ENCODE peak calls at places on chromosomes 7 and 10, in ten cellular contexts. P, T, H, K, F, M, U, W, L and E are unnamed samples.

GRCh38 chr7:156474241-156474743 is 166.3 kb upstream of the RNF32 start:
- DNase-seq in P (peak), K (no peak), U (peak), M (no peak), F (no peak), T (peak), W (no peak), L (no peak), H (no peak), E (no peak)

GRCh38 chr7:107253599-107253998 is 84.8 kb downstream of the HBP1 start:
- DNase-seq in U (no peak), M (no peak), H (no peak), T (no peak), F (no peak), L (no peak), P (no peak), K (no peak), W (no peak), E (peak)

GRCh38 chr7:66640802-66641525 is 12.3 kb downstream of the KCTD7 start:
- DNase-seq in T (no peak), H (no peak), F (no peak), U (no peak), W (peak), K (no peak), M (no peak), P (no peak), L (no peak), E (no peak)

GRCh38 chr10:36344240-36344639 is 702.1 kb upstream of the FZD8 start:
- DNase-seq in K (no peak), T (no peak), P (no peak), L (no peak), U (no peak), F (no peak), W (no peak), M (no peak), H (no peak), E (no peak)

GRCh38 chr10:59894114-59894513 is 12.2 kb downstream of the CCDC6 start:
- DNase-seq in T (peak), M (no peak), L (peak), K (no peak), P (peak), U (peak), F (peak), W (peak), H (no peak), E (no peak)

GRCh38 chr7:44150466-44150832 is 9.3 kb upstream of the MYL7 start:
- DNase-seq in P (no peak), M (no peak), F (no peak), H (peak), T (no peak), U (peak), K (no peak), W (no peak), L (no peak), E (no peak)

GRCh38 chr7:16130127-16131110 is 290.9 kb downstream of the CRPPA start:
- DNase-seq in F (no peak), T (peak), M (no peak), U (peak), H (no peak), K (no peak), P (no peak), W (no peak), L (no peak), E (no peak)

GRCh38 chr10:130043491-130043890 is 67.1 kb downstream of the C10orf143 start:
- DNase-seq in L (no peak), H (peak), T (no peak), P (no peak), U (no peak), F (no peak), K (no peak), W (peak), M (no peak), E (no peak)

GRCh38 chr10:58952747-58953466 is 223.5 kb upstream of the PHYHIPL start:
- DNase-seq in H (no peak), W (peak), U (peak), F (peak), T (peak), M (no peak), K (peak), L (peak), P (peak), E (no peak)

GRCh38 chr7:116598278-116598677 is 73.4 kb downstream of the CAV1 start:
- DNase-seq in F (no peak), H (no peak), W (no peak), P (no peak), M (no peak), U (peak), K (no peak), L (no peak), T (no peak), E (no peak)

GRCh38 chr7:31633894-31634494 is 53.0 kb upstream of the PPP1R17 start:
- DNase-seq in K (peak), M (no peak), H (no peak), P (peak), L (no peak), F (peak), T (peak), W (peak), U (peak), E (no peak)

GRCh38 chr10:132482090-132482489 is 55.5 kb upstream of the INPP5A start:
- DNase-seq in P (peak), M (no peak), F (no peak), W (no peak), H (no peak), L (no peak), K (no peak), U (peak), T (peak), E (no peak)

GRCh38 chr10:43355749-43356371 is 15.6 kb upstream of the FXYD4 start:
- DNase-seq in W (peak), U (peak), K (no peak), T (peak), L (no peak), H (no peak), F (no peak), P (no peak), M (no peak), E (no peak)

GRCh38 chr7:15309891-15310290 is 251.9 kb downstream of the AGMO start:
- DNase-seq in U (peak), T (peak), K (no peak), W (no peak), P (no peak), L (no peak), M (no peak), F (no peak), H (no peak), E (no peak)

DNA sequence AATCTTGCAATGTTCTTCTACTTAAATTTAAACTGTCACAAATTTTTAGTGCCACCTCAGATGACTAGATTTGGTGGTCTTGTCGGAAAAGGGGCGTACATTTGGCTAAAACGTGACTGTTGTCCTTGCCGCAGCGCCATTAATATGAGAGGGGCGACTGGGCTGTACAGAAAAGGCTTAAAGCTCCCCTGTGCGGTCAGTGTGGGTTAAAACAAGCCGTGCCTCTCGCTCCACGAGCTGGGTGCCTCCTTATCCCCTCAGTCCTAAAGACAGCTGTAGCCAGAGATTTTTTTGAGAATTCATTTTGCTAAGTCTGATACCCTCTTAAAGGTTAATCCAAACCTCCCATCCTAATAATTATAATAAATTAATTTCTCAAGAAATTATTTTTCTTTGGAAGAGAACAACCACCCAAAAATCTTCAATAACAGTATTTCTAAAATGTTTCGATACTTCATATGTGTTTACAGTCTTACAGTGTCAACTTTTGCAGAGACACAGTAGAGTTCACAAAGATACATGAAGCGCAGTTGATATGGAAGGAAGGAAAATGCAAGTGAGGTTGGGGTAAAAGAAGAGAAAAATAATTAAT is 68.6 kb downstream of the C7orf25 start:
- DNase-seq in P (peak), U (peak), K (peak), F (peak), M (no peak), T (no peak), L (no peak), H (no peak), W (peak), E (no peak)
- TF ChIP-seq CTCF in P (peak), U (peak), K (peak), F (peak), M (no peak), T (peak), L (peak), H (no peak), W (peak), E (peak)

GRCh38 chr7:151727579-151728285 is 149.2 kb downstream of the PRKAG2 start:
- DNase-seq in W (peak), H (peak), P (peak), T (peak), K (no peak), L (peak), F (peak), M (peak), U (peak), E (peak)

GRCh38 chr7:151726875-151727578 is 149.9 kb downstream of the PRKAG2 start:
- DNase-seq in P (no peak), K (no peak), L (no peak), M (no peak), H (no peak), U (no peak), F (no peak), T (no peak), W (no peak), E (no peak)

GRCh38 chr7:151724920-151725584 is 151.9 kb downstream of the PRKAG2 start:
- DNase-seq in L (no peak), K (no peak), F (no peak), M (no peak), T (no peak), U (no peak), P (no peak), W (no peak), H (no peak), E (no peak)

GRCh38 chr7:151724250-151724915 is 152.5 kb downstream of the PRKAG2 start:
- DNase-seq in K (no peak), M (no peak), W (no peak), U (no peak), F (no peak), L (no peak), T (no peak), H (no peak), P (no peak), E (no peak)

DNA sequence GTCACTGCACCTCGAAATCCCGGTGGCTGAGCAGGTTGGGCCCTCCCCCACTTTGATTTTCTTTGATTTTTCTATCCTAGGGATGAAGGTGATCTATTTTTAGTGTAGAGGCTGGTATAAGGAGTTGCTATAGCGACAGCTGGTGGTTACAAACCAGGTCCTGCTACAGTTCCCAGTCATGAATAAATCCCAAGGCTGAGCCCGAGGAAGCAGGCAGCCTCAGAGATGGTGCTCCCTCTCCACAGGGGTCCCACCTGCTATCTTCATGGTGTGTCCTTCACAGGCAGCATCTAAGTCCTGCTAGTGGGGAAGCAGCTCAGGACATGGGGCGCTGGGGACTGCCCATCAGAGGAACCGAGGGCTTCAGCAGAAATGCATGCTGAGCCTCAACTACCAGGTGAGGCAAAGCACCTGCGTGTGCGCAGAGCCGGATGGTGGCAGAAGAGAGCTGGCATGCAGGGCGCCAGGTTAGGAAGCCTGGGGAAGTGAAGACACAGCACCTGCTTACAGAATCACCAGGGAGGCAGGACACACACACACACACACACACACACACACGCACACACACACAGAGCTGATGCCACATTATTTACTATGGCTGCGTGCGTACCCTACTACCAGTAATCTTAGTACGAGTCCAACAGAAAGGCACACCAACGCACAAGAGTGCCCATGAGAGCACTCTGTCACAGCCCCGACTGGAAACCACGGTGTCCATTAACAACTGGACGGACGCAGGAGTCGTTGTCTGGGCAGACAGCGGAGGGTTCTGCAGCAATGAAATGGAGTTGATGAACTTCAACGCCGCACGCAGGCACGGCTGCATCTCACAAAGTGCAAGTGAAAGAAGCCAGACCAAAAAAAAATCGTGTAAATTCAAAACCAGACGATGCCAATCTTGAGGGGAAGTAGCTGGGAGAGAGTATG is 150.8 kb downstream of the PRKAG2 start:
- DNase-seq in L (no peak), P (no peak), F (no peak), T (peak), H (no peak), M (no peak), U (no peak), W (no peak), K (no peak), E (no peak)
- TF ChIP-seq CTCF in L (no peak), P (no peak), F (peak), T (no peak), H (no peak), M (no peak), U (no peak), W (no peak), K (no peak), E (no peak)

DNA sequence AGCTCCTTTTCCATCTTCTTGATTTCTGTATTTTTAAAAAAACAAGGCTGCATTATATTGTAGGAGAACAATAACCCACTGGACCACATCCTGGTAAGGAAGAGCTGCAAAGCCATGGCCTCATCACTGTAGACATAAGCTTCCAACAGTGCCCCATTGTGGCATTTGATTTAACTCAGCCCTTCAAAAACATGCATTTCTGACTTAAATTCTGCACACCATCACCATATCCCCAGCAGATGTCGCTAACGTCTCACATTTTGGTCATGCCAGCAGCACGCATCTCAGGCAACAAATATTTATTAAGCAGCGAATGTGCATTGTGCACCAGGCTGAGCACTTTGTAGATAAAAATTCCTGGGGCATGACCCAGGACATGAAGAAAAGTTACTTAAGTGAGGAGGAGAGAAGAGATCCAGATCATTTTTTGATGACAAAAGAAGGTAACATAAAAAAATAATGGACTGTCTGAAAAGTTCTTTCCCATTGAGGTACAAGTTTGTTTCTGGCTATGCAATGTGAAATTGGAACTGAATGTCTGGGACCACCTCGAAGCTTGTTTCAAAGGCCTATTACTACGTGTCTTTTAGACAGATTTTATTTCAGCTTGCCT is 164.6 kb upstream of the CDCA7L start:
- DNase-seq in K (peak), F (peak), T (peak), W (peak), M (peak), P (peak), H (no peak), U (peak), L (no peak), E (no peak)
- TF ChIP-seq CTCF in K (peak), F (peak), T (peak), W (peak), M (peak), P (peak), H (peak), U (peak), L (peak), E (peak)

GRCh38 chr10:109845308-109845707 is 78.0 kb downstream of the XPNPEP1 start:
- DNase-seq in P (no peak), L (no peak), K (no peak), F (no peak), M (no peak), H (no peak), T (no peak), W (no peak), U (no peak), E (no peak)
- TF ChIP-seq CTCF in P (no peak), L (no peak), K (no peak), F (no peak), M (no peak), H (no peak), T (no peak), W (no peak), U (no peak), E (no peak)

GRCh38 chr7:159032310-159032709 is 112.4 kb downstream of the VIPR2 start:
- DNase-seq in W (peak), M (no peak), H (peak), U (no peak), F (no peak), T (no peak), P (no peak), L (no peak), K (peak), E (no peak)

GRCh38 chr7:159032753-159033472 is 111.8 kb downstream of the VIPR2 start:
- DNase-seq in W (peak), P (no peak), M (no peak), F (no peak), U (no peak), K (no peak), H (peak), T (no peak), L (no peak), E (peak)

GRCh38 chr7:159034988-159035387 is 109.7 kb downstream of the VIPR2 start:
- DNase-seq in M (no peak), F (no peak), T (no peak), U (no peak), L (no peak), W (peak), P (no peak), H (no peak), K (no peak), E (no peak)

GRCh38 chr7:159033956-159034938 is 110.4 kb downstream of the VIPR2 start:
- DNase-seq in L (no peak), W (peak), U (no peak), H (no peak), K (no peak), P (no peak), T (no peak), M (peak), F (no peak), E (no peak)

DNA sequence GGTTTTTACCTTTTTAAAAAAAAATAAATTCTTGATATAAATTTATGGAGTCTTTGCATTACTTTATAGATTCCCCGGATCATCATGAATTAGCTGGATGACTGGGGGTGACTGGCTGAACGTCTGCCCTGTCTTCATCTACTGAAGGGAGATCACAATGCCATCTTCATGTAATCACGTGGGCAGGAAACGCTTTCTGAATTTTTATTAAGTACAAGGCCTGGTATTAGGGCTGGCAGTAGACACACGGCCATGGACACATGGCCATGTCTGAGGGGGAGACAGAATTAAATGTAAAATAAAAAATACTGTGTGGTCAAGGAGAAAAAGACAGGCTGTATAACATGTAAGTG is 111.2 kb downstream of the VIPR2 start:
- DNase-seq in M (no peak), U (no peak), H (no peak), L (no peak), W (no peak), F (no peak), P (no peak), K (no peak), T (no peak), E (no peak)
- TF ChIP-seq CTCF in M (no peak), U (no peak), H (no peak), L (no peak), W (no peak), F (no peak), P (no peak), K (no peak), T (no peak), E (no peak)

GRCh38 chr10:83917519-83918506 is 221.5 kb upstream of the GHITM start:
- DNase-seq in K (no peak), M (no peak), H (no peak), W (peak), L (no peak), F (no peak), U (no peak), T (no peak), P (no peak), E (no peak)
- TF ChIP-seq CTCF in K (no peak), M (no peak), H (no peak), W (no peak), L (no peak), F (peak), U (no peak), T (no peak), P (no peak), E (no peak)

GRCh38 chr10:106189254-106189653 is 975.3 kb downstream of the SORCS1 start:
- DNase-seq in U (peak), M (no peak), H (no peak), W (no peak), P (no peak), T (no peak), L (no peak), F (no peak), K (peak), E (no peak)
- TF ChIP-seq CTCF in U (peak), M (no peak), H (no peak), W (peak), P (peak), T (peak), L (no peak), F (peak), K (peak), E (no peak)

GRCh38 chr7:95725170-95725569 is 47.2 kb upstream of the DYNC1I1 start:
- DNase-seq in K (no peak), W (no peak), L (no peak), M (no peak), U (peak), H (no peak), P (no peak), F (no peak), T (no peak), E (no peak)

GRCh38 chr7:95718556-95719410 is 53.6 kb upstream of the DYNC1I1 start:
- DNase-seq in F (no peak), P (no peak), H (no peak), L (no peak), W (no peak), T (no peak), M (no peak), K (no peak), U (peak), E (no peak)

DNA sequence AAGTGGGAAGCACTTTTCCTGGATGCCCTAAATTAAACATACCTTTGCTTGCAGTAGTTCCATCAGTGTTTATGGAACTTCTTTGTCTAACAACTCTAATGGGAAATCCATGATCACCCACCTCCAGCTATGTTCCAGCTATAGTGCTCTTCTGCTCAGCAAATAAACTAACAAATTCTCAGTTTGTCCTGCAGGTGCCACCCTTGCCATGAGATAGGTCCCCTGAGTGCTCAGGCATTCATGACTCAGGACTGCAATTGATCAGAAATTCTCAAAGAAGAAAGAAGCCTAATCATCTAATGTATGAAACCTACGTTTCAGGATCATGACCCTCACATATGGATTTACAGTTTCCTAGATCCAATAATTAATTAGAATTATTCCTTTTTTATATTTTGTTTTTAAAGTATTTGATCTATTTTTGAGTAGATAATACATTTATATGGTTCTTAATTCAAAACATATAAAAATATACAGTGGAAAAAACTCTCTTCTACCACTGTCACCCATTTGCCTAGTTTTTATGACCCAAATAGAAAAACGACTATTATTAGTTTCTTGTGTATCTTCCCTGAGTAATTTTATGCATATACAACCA is 48.7 kb upstream of the DYNC1I1 start:
- DNase-seq in M (no peak), U (peak), P (peak), H (no peak), K (peak), L (no peak), F (peak), T (peak), W (no peak), E (no peak)
- TF ChIP-seq CTCF in M (no peak), U (peak), P (peak), H (no peak), K (peak), L (peak), F (peak), T (peak), W (no peak), E (no peak)

GRCh38 chr10:6478722-6479121 is 101.4 kb downstream of the PRKCQ start:
- DNase-seq in U (no peak), F (no peak), L (no peak), M (no peak), H (no peak), T (no peak), P (no peak), K (no peak), W (no peak), E (no peak)
- TF ChIP-seq CTCF in U (no peak), F (no peak), L (no peak), M (no peak), H (no peak), T (no peak), P (no peak), K (no peak), W (no peak), E (no peak)

GRCh38 chr10:51031995-51032394 is 42.3 kb upstream of the PRKG1 start:
- DNase-seq in F (no peak), T (no peak), K (no peak), M (no peak), P (no peak), W (no peak), L (no peak), U (peak), H (no peak), E (no peak)
- TF ChIP-seq CTCF in F (no peak), T (no peak), K (no peak), M (no peak), P (no peak), W (no peak), L (no peak), U (no peak), H (no peak), E (no peak)